ENCODE peak calls at places on chromosome X, in six cellular contexts. Q is OCI-LY7, V is fibroblast of lung, Z is hepatocyte, C is PC-3, E is mammary epithelial cell. B is an unnamed sample.

GRCh38 chrX:45165726-45166125 is 35.0 kb downstream of the DIPK2B start:
- DNase-seq in Q (no peak), V (no peak), Z (no peak), C (no peak), E (no peak), B (no peak)

GRCh38 chrX:2452317-2452784 is 48.4 kb downstream of the DHRSX start:
- DNase-seq in Q (no peak), V (no peak), Z (no peak), C (no peak), E (no peak), B (no peak)

GRCh38 chrX:46477435-46477834 is 67.8 kb downstream of the ZNF674 start:
- DNase-seq in Q (no peak), V (peak), Z (no peak), C (no peak), E (no peak), B (no peak)

GRCh38 chrX:49919617-49920016 is 2.8 kb upstream of the CLCN5 start:
- DNase-seq in Q (peak), V (peak), Z (peak), C (peak), E (no peak), B (no peak)

GRCh38 chrX:53317365-53318069 is 36.1 kb upstream of the IQSEC2 start:
- DNase-seq in Q (peak), V (peak), Z (peak), C (peak), E (peak), B (peak)

GRCh38 chrX:22538581-22538980 is 265.9 kb downstream of the CBLL2 start:
- DNase-seq in Q (no peak), V (peak), Z (no peak), C (peak), E (no peak), B (no peak)

GRCh38 chrX:118807151-118808017 is 16.2 kb upstream of the ZCCHC12 start:
- DNase-seq in Q (peak), V (peak), Z (peak), C (peak), E (peak), B (no peak)

GRCh38 chrX:4978613-4979012 is 1250.1 kb downstream of the NLGN4X start:
- DNase-seq in Q (no peak), V (no peak), Z (no peak), C (no peak), E (no peak), B (no peak)

GRCh38 chrX:120653000-120653399 is 23.1 kb upstream of the C1GALT1C1 start:
- DNase-seq in Q (no peak), V (no peak), Z (no peak), C (no peak), E (no peak), B (no peak)

GRCh38 chrX:130118396-130118795 is 8.1 kb upstream of the ELF4 start:
- DNase-seq in Q (no peak), V (peak), Z (peak), C (peak), E (peak), B (no peak)

GRCh38 chrX:86047174-86047991 is at the start of gene CHM:
- DNase-seq in Q (peak), V (peak), Z (peak), C (peak), E (peak), B (peak)

GRCh38 chrX:255923-256331 is 25.3 kb upstream of the PLCXD1 start:
- DNase-seq in Q (no peak), V (no peak), Z (no peak), C (no peak), E (no peak), B (no peak)

GRCh38 chrX:45232139-45232538 is 31.5 kb upstream of the DIPK2B start:
- DNase-seq in Q (no peak), V (no peak), Z (no peak), C (no peak), E (no peak), B (no peak)

GRCh38 chrX:37993857-37994619 is 12.3 kb upstream of the SYTL5 start:
- DNase-seq in Q (peak), V (no peak), Z (peak), C (peak), E (peak), B (peak)

GRCh38 chrX:133868687-133869086 is 116.7 kb downstream of the GPC3 start:
- DNase-seq in Q (no peak), V (no peak), Z (no peak), C (no peak), E (no peak), B (no peak)

GRCh38 chrX:140034916-140035315 is 69.6 kb upstream of the CXorf66 start:
- DNase-seq in Q (peak), V (no peak), Z (no peak), C (peak), E (no peak), B (no peak)

GRCh38 chrX:17323397-17323796 is 51.6 kb upstream of the NHS start:
- DNase-seq in Q (no peak), V (no peak), Z (no peak), C (peak), E (no peak), B (no peak)

GRCh38 chrX:63918611-63919010 is 133.6 kb upstream of the ARHGEF9 start:
- DNase-seq in Q (peak), V (no peak), Z (no peak), C (no peak), E (peak), B (no peak)

GRCh38 chrX:33434256-33435092 is 223.1 kb upstream of the DMD start:
- DNase-seq in Q (peak), V (peak), Z (peak), C (peak), E (peak), B (no peak)

GRCh38 chrX:96182366-96182765 is 502.3 kb upstream of the DIAPH2 start:
- DNase-seq in Q (no peak), V (no peak), Z (peak), C (peak), E (peak), B (no peak)

GRCh38 chrX:866441-866990 is 235.9 kb downstream of the SHOX start:
- DNase-seq in Q (no peak), V (no peak), Z (peak), C (no peak), E (no peak), B (no peak)

GRCh38 chrX:26952213-26952612 is 510.9 kb downstream of the PPP4R3C start:
- DNase-seq in Q (no peak), V (peak), Z (no peak), C (no peak), E (no peak), B (no peak)

GRCh38 chrX:19626230-19626629 is 110.9 kb upstream of the MAP3K15 start:
- DNase-seq in Q (no peak), V (no peak), Z (no peak), C (no peak), E (no peak), B (no peak)

GRCh38 chrX:19624754-19625153 is 109.4 kb upstream of the MAP3K15 start:
- DNase-seq in Q (no peak), V (peak), Z (no peak), C (peak), E (no peak), B (no peak)

GRCh38 chrX:19627081-19627480 is 111.8 kb upstream of the MAP3K15 start:
- DNase-seq in Q (no peak), V (peak), Z (no peak), C (no peak), E (no peak), B (no peak)

GRCh38 chrX:19627533-19627932 is 112.2 kb upstream of the MAP3K15 start:
- DNase-seq in Q (no peak), V (peak), Z (no peak), C (peak), E (peak), B (no peak)

DNA sequence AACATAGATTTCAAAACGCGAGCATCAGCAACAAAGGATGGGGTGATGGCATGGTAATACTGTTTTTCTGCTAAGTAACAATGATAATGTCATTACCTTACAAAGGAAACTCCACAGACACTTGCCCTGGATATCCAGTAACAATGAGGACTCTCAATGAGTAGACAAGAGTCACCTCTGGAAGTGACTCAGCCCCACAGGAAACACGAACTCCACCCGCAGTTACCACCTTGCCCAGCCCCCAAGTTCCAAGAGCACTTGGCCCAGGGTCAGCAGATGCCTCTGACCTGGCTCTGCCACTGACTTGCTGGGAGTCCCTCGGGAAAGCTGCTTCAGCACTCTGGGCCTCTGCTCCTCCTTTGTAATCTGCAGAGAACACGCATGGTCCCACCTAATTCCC is 110.3 kb upstream of the MAP3K15 start:
- DNase-seq in Q (no peak), V (peak), Z (no peak), C (peak), E (peak), B (no peak)
- H3K4me2 ChIP-seq in Q (no peak), V (no peak), Z (no peak), C (peak), E (peak), B (no peak)

DNA sequence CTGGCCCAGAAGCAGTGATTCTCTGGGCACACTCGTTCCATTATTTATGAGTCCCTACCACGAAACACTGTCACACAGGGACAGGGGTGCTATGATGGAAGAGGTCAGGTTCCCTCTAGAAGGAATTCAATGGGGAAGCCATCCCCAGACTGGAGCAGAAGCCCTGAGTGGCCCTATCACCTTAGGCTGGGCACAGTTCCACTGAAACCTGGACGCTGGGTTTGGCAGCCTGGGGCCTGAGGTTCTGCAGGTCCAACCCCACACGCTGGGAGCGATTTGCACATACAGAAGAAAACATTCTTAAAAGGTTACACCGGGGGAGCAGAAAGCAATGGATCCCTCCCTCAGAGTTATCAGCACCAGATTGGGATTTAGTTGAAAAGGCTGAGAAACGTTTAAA is 63.3 kb downstream of the PHKA2 start:
- DNase-seq in Q (no peak), V (no peak), Z (no peak), C (no peak), E (no peak), B (no peak)
- H2AFZ ChIP-seq in Q (no peak), V (no peak), Z (no peak), C (no peak), E (no peak), B (no peak)

GRCh38 chrX:115023139-115023538 is 5.7 kb upstream of the IL13RA2 start:
- DNase-seq in Q (no peak), V (peak), Z (peak), C (peak), E (peak), B (peak)
- H3K4me2 ChIP-seq in Q (no peak), V (no peak), Z (no peak), C (no peak), E (no peak), B (no peak)

GRCh38 chrX:127552571-127552970 is 499.6 kb downstream of the ACTRT1 start:
- DNase-seq in Q (no peak), V (no peak), Z (no peak), C (no peak), E (no peak), B (no peak)
- H2AFZ ChIP-seq in Q (no peak), V (no peak), Z (no peak), C (no peak), E (no peak), B (no peak)

DNA sequence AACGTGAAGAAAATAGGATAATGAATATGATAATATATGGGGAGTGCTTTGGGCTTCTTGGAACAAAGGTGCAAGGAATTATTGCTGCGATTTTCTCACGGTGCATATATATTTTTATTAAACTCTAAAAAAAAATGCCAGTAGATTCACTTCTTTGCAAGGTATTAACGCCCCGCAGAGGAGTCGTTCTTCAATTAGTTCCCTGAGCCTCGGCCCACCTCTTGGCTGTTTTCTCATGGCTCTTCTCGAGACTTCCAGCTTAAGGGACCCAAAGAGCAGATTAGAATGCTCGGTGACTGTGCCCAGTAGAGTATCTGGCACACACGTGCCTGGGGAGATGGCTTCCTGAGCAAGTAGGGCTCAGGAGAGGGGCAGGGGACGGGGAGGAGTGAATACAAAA is 367.4 kb downstream of the MID1IP1 start:
- DNase-seq in Q (no peak), V (no peak), Z (no peak), C (no peak), E (no peak), B (no peak)
- H3K4me2 ChIP-seq in Q (no peak), V (no peak), Z (no peak), C (no peak), E (no peak), B (no peak)

GRCh38 chrX:39953879-39954278 is 143.9 kb downstream of the BCOR start:
- DNase-seq in Q (no peak), V (peak), Z (peak), C (peak), E (peak), B (no peak)
- H2AFZ ChIP-seq in Q (peak), V (no peak), Z (no peak), C (no peak), E (no peak), B (no peak)

GRCh38 chrX:71911731-71912050 is 1.0 kb downstream of the NHSL2 start:
- DNase-seq in Q (no peak), V (peak), Z (peak), C (no peak), E (no peak), B (no peak)

GRCh38 chrX:71910526-71911022 is at the start of gene NHSL2:
- DNase-seq in Q (no peak), V (peak), Z (peak), C (no peak), E (no peak), B (no peak)

GRCh38 chrX:71908387-71908786 is 2.3 kb upstream of the NHSL2 start:
- DNase-seq in Q (no peak), V (no peak), Z (no peak), C (no peak), E (no peak), B (no peak)

GRCh38 chrX:71911023-71911730 is 532 bp downstream of the NHSL2 start:
- DNase-seq in Q (no peak), V (peak), Z (peak), C (no peak), E (no peak), B (no peak)

GRCh38 chrX:71909956-71910355 is 689 bp upstream of the NHSL2 start:
- DNase-seq in Q (no peak), V (peak), Z (peak), C (no peak), E (no peak), B (no peak)
- H3K4me2 ChIP-seq in Q (no peak), V (no peak), Z (peak), C (no peak), E (no peak), B (no peak)